ENCODE peak calls at places on chromosomes 11 and 22, in nine cellular contexts. S is suprapubic skin, I is Peyer's patch, M is small intestine, R is left lung, V is hepatocyte, D is cardiac muscle cell, J is GM23338, C is tibial nerve. G is an unnamed sample. For H3K36me3 and H3K4me1, the result is how much of the 10 kb centered on the place peaks cover.

GRCh38 chr22:44088976-44089570 is 65.0 kb downstream of the PARVB start:
- DNase-seq in S (no peak), I (no peak), M (no peak), R (peak), V (no peak), D (no peak), J (no peak), C (no peak), G (no peak)

GRCh38 chr11:70466154-70466553 is 67.8 kb downstream of the CTTN start:
- DNase-seq in S (no peak), I (peak), M (no peak), R (no peak), V (no peak), D (peak), J (no peak), C (no peak), G (no peak)

GRCh38 chr11:79092791-79093313 is 348.0 kb downstream of the TENM4 start:
- DNase-seq in S (no peak), I (no peak), M (no peak), R (peak), V (no peak), D (peak), J (no peak), C (peak), G (no peak)

GRCh38 chr22:20177217-20177911 is 26.5 kb upstream of the CCDC188 start:
- DNase-seq in S (no peak), I (no peak), M (no peak), R (no peak), V (no peak), D (no peak), J (no peak), C (no peak), G (no peak)

GRCh38 chr11:18395735-18396504 is 1.6 kb downstream of the LDHA start:
- DNase-seq in S (peak), I (peak), M (peak), R (peak), V (peak), D (peak), J (peak), C (peak), G (peak)

GRCh38 chr11:10818594-10818993 is 9.9 kb upstream of the EIF4G2 start:
- DNase-seq in S (no peak), I (no peak), M (no peak), R (no peak), V (peak), D (no peak), J (no peak), C (no peak), G (no peak)

GRCh38 chr11:88626216-88626615 is 288.7 kb upstream of the CTSC start:
- DNase-seq in S (no peak), I (no peak), M (no peak), R (no peak), V (no peak), D (no peak), J (no peak), C (no peak), G (no peak)

GRCh38 chr22:49052023-49052538 is 775.6 kb downstream of the BRD1 start:
- DNase-seq in S (no peak), I (no peak), M (peak), R (no peak), V (no peak), D (peak), J (no peak), C (no peak), G (peak)

GRCh38 chr11:2400761-2401435 is 348 bp downstream of the TSSC4 start:
- DNase-seq in S (no peak), I (no peak), M (no peak), R (no peak), V (no peak), D (no peak), J (no peak), C (no peak), G (no peak)

GRCh38 chr11:74134661-74135515 is 35.9 kb downstream of the C2CD3 start:
- DNase-seq in S (no peak), I (no peak), M (no peak), R (no peak), V (no peak), D (no peak), J (no peak), C (no peak), G (no peak)

GRCh38 chr11:111526501-111526900 is 11.9 kb downstream of the HOATZ start:
- DNase-seq in S (no peak), I (no peak), M (no peak), R (no peak), V (no peak), D (peak), J (no peak), C (no peak), G (no peak)

GRCh38 chr11:45662665-45663485 is 2.5 kb downstream of the CHST1 start:
- DNase-seq in S (peak), I (no peak), M (no peak), R (no peak), V (peak), D (peak), J (peak), C (no peak), G (peak)

GRCh38 chr11:35418847-35419712 is at the start of gene SLC1A2:
- DNase-seq in S (no peak), I (no peak), M (no peak), R (no peak), V (peak), D (peak), J (peak), C (no peak), G (no peak)

GRCh38 chr11:35389112-35389511 is 30.2 kb downstream of the SLC1A2 start:
- DNase-seq in S (no peak), I (no peak), M (no peak), R (no peak), V (no peak), D (no peak), J (no peak), C (no peak), G (no peak)

GRCh38 chr11:3107608-3108182 is 50.5 kb upstream of the CARS1 start:
- DNase-seq in S (peak), I (no peak), M (no peak), R (peak), V (no peak), D (no peak), J (peak), C (no peak), G (no peak)

GRCh38 chr11:75270896-75271415 is 30.4 kb downstream of the TPBGL start:
- DNase-seq in S (peak), I (peak), M (no peak), R (peak), V (no peak), D (no peak), J (peak), C (no peak), G (no peak)

GRCh38 chr11:75273331-75273988 is 32.9 kb downstream of the TPBGL start:
- DNase-seq in S (peak), I (peak), M (no peak), R (no peak), V (no peak), D (no peak), J (no peak), C (no peak), G (no peak)

GRCh38 chr11:75272821-75273301 is 32.3 kb downstream of the TPBGL start:
- DNase-seq in S (peak), I (peak), M (no peak), R (peak), V (no peak), D (no peak), J (no peak), C (no peak), G (peak)

GRCh38 chr11:75272391-75272790 is 31.8 kb downstream of the TPBGL start:
- DNase-seq in S (peak), I (peak), M (no peak), R (peak), V (no peak), D (no peak), J (no peak), C (no peak), G (peak)

DNA sequence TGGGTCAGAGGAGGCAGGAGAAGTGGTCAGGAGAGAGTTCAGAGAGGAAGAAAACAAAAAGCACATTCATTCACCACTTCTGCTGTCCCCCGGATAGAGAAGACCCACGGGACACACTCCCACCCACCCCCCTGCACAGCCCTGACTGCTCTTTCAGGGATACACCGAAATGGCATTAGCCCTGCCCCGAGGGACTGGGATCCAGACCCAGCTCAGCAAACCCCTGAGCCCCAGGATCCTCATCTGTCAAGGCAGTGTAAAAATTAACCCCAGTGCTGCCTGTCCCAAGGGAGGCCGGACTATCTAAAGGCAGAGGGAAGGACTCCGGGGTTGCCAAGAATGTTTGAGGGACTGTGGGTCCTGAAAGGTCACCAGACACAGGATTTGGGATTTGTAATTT is 31.2 kb downstream of the TPBGL start:
- DNase-seq in S (peak), I (peak), M (no peak), R (peak), V (no peak), D (no peak), J (no peak), C (no peak), G (no peak)
- H3K36me3 ChIP-seq in S (half or more), I (half or more), M (under half), R (under half), V (under half), D (under half), J (under half), C (under half), G (under half)

GRCh38 chr22:19111140-19111539 is 11.1 kb downstream of the DGCR2 start:
- DNase-seq in S (no peak), I (no peak), M (no peak), R (peak), V (no peak), D (no peak), J (peak), C (no peak), G (no peak)

GRCh38 chr22:19110064-19110458 is 12.2 kb downstream of the DGCR2 start:
- DNase-seq in S (no peak), I (no peak), M (no peak), R (no peak), V (no peak), D (no peak), J (peak), C (no peak), G (no peak)

GRCh38 chr22:19108807-19109197 is 13.4 kb downstream of the DGCR2 start:
- DNase-seq in S (no peak), I (no peak), M (no peak), R (no peak), V (no peak), D (no peak), J (no peak), C (no peak), G (no peak)

GRCh38 chr22:19107730-19108074 is 14.5 kb downstream of the DGCR2 start:
- DNase-seq in S (no peak), I (peak), M (no peak), R (no peak), V (no peak), D (no peak), J (no peak), C (no peak), G (no peak)

GRCh38 chr22:19109198-19110063 is 12.8 kb downstream of the DGCR2 start:
- DNase-seq in S (no peak), I (peak), M (peak), R (peak), V (peak), D (peak), J (no peak), C (peak), G (peak)
- H3K27ac ChIP-seq in S (peak), I (peak), M (peak), R (peak), V (peak), D (no peak), J (peak), C (peak), G (no peak)

DNA sequence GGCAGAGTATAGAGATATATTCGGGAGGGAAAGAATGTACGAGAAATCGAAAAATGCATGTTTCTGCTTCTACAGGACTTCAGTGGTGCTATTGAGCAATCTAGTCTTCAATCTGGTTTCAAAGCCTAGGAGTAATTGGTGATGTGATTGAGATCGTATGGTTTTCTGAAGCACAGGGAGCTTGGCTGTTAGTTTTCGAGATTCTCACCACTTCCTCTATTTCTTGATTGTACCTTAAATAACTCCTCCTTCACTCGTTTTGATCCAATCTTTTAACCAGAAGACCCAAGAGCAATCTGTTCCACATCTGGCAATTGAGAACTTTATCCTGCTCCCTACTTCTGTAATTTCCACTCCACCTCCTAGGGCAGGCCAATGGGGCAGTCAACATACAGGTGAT is 518 bp downstream of the CCDC179 start:
- DNase-seq in S (no peak), I (no peak), M (no peak), R (no peak), V (no peak), D (no peak), J (no peak), C (no peak), G (no peak)
- H3K4me1 ChIP-seq in S (under half), I (under half), M (under half), R (under half), V (under half), D (under half), J (under half), C (under half), G (under half)

GRCh38 chr11:65498977-65499712 is at the start of gene MALAT1:
- DNase-seq in S (peak), I (peak), M (peak), R (peak), V (peak), D (peak), J (peak), C (peak), G (peak)
- H3K36me3 ChIP-seq in S (under half), I (under half), M (under half), R (under half), V (under half), D (under half), J (under half), C (under half), G (under half)

GRCh38 chr22:27752771-27753170 is 48.8 kb downstream of the MN1 start:
- DNase-seq in S (peak), I (no peak), M (no peak), R (peak), V (peak), D (peak), J (no peak), C (no peak), G (peak)

GRCh38 chr22:27754888-27755480 is 46.6 kb downstream of the MN1 start:
- DNase-seq in S (no peak), I (no peak), M (no peak), R (peak), V (no peak), D (no peak), J (no peak), C (no peak), G (no peak)

GRCh38 chr22:27755521-27756211 is 45.9 kb downstream of the MN1 start:
- DNase-seq in S (no peak), I (no peak), M (no peak), R (no peak), V (no peak), D (no peak), J (no peak), C (no peak), G (no peak)

GRCh38 chr22:27756212-27756660 is 45.3 kb downstream of the MN1 start:
- DNase-seq in S (no peak), I (no peak), M (no peak), R (no peak), V (no peak), D (no peak), J (no peak), C (no peak), G (no peak)

GRCh38 chr22:27754247-27754887 is 47.2 kb downstream of the MN1 start:
- DNase-seq in S (no peak), I (no peak), M (no peak), R (peak), V (no peak), D (peak), J (no peak), C (no peak), G (no peak)
- H3K27ac ChIP-seq in S (peak), I (no peak), M (no peak), R (no peak), V (no peak), D (no peak), J (no peak), C (no peak), G (peak)

GRCh38 chr11:118212131-118212725 is 12.6 kb downstream of the JAML start:
- DNase-seq in S (no peak), I (no peak), M (peak), R (no peak), V (peak), D (no peak), J (peak), C (no peak), G (no peak)

GRCh38 chr11:118211006-118211405 is 13.8 kb downstream of the JAML start:
- DNase-seq in S (no peak), I (no peak), M (no peak), R (no peak), V (no peak), D (peak), J (peak), C (no peak), G (no peak)

GRCh38 chr11:118213774-118214173 is 11.0 kb downstream of the JAML start:
- DNase-seq in S (no peak), I (no peak), M (peak), R (no peak), V (peak), D (no peak), J (no peak), C (no peak), G (no peak)

GRCh38 chr11:118214210-118214914 is 10.4 kb downstream of the JAML start:
- DNase-seq in S (no peak), I (no peak), M (no peak), R (peak), V (no peak), D (no peak), J (no peak), C (no peak), G (no peak)

DNA sequence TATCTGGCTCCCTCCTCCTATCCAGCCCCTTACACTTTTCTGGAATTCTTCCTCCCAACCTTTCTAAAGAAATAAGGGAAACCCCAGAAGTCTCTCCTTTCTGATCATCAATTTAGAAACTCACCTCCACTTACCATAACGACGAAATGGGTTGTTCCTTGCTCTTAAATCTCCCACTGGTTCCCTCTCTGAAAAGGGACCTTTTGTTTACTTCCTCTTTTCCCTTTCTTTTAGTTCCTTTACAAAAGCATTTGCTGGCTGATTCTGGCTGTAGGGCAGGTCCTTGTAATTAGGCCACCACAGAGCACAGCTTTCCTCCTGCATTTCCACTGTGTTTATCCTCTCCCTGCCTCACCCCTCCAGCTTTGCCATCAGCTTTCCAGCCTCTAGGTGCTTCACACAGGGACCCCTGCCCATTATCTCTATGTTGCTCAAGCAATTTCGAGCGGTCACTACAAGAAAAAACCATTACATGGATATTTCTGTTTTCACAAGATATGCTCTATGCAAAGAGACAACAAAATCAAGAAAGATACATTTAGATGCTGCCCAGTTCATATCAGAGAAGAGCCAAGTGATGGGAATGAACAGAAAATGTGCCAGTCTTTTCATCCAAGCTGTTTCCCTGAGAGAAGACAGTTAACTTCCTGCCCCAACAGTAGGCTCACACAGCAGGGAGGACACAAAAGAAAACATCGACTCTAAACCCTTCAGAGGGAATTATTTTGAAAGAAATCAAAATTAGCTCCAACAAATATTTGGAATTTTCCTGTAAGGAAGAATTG is 11.8 kb downstream of the JAML start:
- DNase-seq in S (no peak), I (no peak), M (no peak), R (no peak), V (no peak), D (no peak), J (no peak), C (no peak), G (no peak)
- H3K4me1 ChIP-seq in S (under half), I (under half), M (under half), R (half or more), V (under half), D (under half), J (under half), C (under half), G (under half)

GRCh38 chr22:41528938-41529561 is 15.2 kb downstream of the POLR3H start:
- DNase-seq in S (no peak), I (no peak), M (no peak), R (no peak), V (no peak), D (no peak), J (no peak), C (no peak), G (no peak)
- H3K36me3 ChIP-seq in S (half or more), I (half or more), M (under half), R (under half), V (under half), D (under half), J (under half), C (half or more), G (half or more)

GRCh38 chr11:1259561-1259960 is 36.7 kb downstream of the MUC5B start:
- DNase-seq in S (no peak), I (no peak), M (no peak), R (no peak), V (no peak), D (no peak), J (no peak), C (no peak), G (no peak)

GRCh38 chr11:1261241-1262071 is 38.6 kb downstream of the MUC5B start:
- DNase-seq in S (no peak), I (no peak), M (no peak), R (no peak), V (no peak), D (no peak), J (no peak), C (no peak), G (no peak)

GRCh38 chr11:1260620-1261019 is 37.8 kb downstream of the MUC5B start:
- DNase-seq in S (no peak), I (no peak), M (no peak), R (no peak), V (no peak), D (no peak), J (no peak), C (no peak), G (no peak)

GRCh38 chr11:1259076-1259461 is 36.2 kb downstream of the MUC5B start:
- DNase-seq in S (no peak), I (no peak), M (no peak), R (no peak), V (no peak), D (no peak), J (no peak), C (no peak), G (no peak)

DNA sequence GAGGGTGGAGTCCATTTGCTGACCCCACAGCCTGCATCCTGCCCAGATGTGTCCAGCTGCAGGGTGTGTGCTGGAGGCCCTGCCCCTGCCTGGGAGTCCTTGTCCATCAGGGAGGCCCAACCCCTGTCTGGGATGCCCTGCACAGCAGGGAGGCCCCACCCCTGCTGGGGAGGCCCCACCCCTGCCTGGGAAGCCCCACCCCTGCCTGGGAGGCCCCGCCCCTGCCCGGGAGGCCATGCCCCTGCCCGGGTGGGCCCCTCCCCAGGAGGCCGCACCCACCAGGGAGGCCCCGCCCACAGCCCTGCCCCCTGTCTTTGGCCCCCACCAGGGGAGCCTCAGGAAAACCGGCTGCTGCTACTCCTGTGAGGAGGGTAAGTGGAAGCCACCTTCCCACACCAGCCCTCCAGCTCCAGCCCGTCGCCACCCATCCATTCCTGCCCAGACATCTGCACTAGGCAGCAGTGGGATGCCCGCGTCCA is 37.2 kb downstream of the MUC5B start:
- DNase-seq in S (no peak), I (no peak), M (peak), R (no peak), V (peak), D (peak), J (peak), C (no peak), G (no peak)
- H3K27ac ChIP-seq in S (no peak), I (no peak), M (no peak), R (no peak), V (no peak), D (no peak), J (no peak), C (no peak), G (no peak)